ENCODE peak calls at places on chromosomes 2 and 18, in nine cellular contexts. H is lower leg skin; A is cardiac muscle cell; F is A549; E is germinal center; R is cerebellum; S is activated CD4-positive, alpha-beta T cell treated with anti-CD3 and anti-CD28 coated beads, Interleukin-2, amount 50 U/mL, for 24 hours; J is NCI-H1105 treated with DMSO at 0.1 percent for 48 hours; P is stimulated activated CD8-positive, alpha-beta memory T cell treated with anti-CD3 and anti-CD28 coated beads, Interleukin-15, amount 100 ng/mL, for 4 hours. U is an unnamed sample.

GRCh38 chr2:903223-903900 is 47.3 kb upstream of the SNTG2 start:
- DNase-seq in A (no peak), F (no peak), R (no peak), P (no peak), S (no peak), E (no peak), H (no peak), J (peak), U (peak)

GRCh38 chr18:57697434-57697833 is 75.8 kb upstream of the NARS1 start:
- DNase-seq in J (no peak), S (no peak), H (no peak), E (no peak), R (no peak), F (no peak), A (peak), P (no peak), U (no peak)

GRCh38 chr18:23964282-23965238 is 50.0 kb upstream of the TTC39C start:
- DNase-seq in H (no peak), S (peak), E (no peak), R (no peak), F (no peak), P (peak), A (no peak), J (no peak), U (no peak)

GRCh38 chr18:32310119-32310518 is 120.3 kb downstream of the MEP1B start:
- DNase-seq in A (no peak), R (peak), S (no peak), H (no peak), P (no peak), J (no peak), E (no peak), F (no peak), U (no peak)

GRCh38 chr2:154484338-154485099 is 214.0 kb upstream of the KCNJ3 start:
- DNase-seq in J (no peak), S (no peak), F (no peak), R (no peak), A (no peak), P (no peak), H (no peak), E (no peak), U (no peak)

GRCh38 chr2:9057939-9058761 is 54.7 kb upstream of the MBOAT2 start:
- DNase-seq in H (no peak), F (no peak), S (no peak), A (no peak), J (no peak), P (no peak), E (no peak), R (no peak), U (no peak)

GRCh38 chr18:3115430-3116025 is 102.6 kb upstream of the LPIN2 start:
- DNase-seq in H (no peak), F (no peak), A (no peak), R (no peak), S (no peak), J (no peak), E (no peak), P (no peak), U (peak)

GRCh38 chr2:691825-692224 is 14.6 kb upstream of the TMEM18 start:
- DNase-seq in H (no peak), F (no peak), E (no peak), R (no peak), J (no peak), A (no peak), P (no peak), S (no peak), U (no peak)

GRCh38 chr18:41096504-41096903 is 858.5 kb upstream of the PIK3C3 start:
- DNase-seq in S (no peak), E (no peak), F (no peak), P (no peak), A (peak), J (peak), R (no peak), H (no peak), U (no peak)

GRCh38 chr18:11741505-11742145 is 52.6 kb downstream of the GNAL start:
- DNase-seq in H (no peak), R (no peak), J (peak), E (peak), A (no peak), F (peak), S (no peak), P (no peak), U (no peak)

GRCh38 chr2:12502759-12503158 is 214.0 kb upstream of the TRIB2 start:
- DNase-seq in E (no peak), J (no peak), H (no peak), F (no peak), R (no peak), P (peak), A (no peak), S (no peak), U (no peak)

GRCh38 chr2:205556841-205557539 is 125.3 kb upstream of the NRP2 start:
- DNase-seq in E (no peak), P (no peak), S (no peak), H (no peak), A (no peak), F (no peak), J (no peak), R (no peak), U (peak)